ENCODE peak calls at places on chromosomes 2 and 18, in eight cellular contexts. R is HepG2, U is upper lobe of left lung, L is HCT116, N is GM23338, T is Panc1, Y is GM12878, C is K562. S is an unnamed sample.

GRCh38 chr2:197931661-197932312 is 127.4 kb downstream of the PLCL1 start:
- ATAC-seq in C (peak), L (no peak), N (no peak), U (no peak), T (no peak), R (no peak), Y (peak), S (no peak)

GRCh38 chr18:5619381-5619780 is 75.6 kb upstream of the EPB41L3 start:
- ATAC-seq in R (no peak), N (no peak), T (no peak), U (no peak), C (no peak), L (no peak), Y (no peak), S (no peak)

GRCh38 chr2:43158259-43158880 is 68.0 kb downstream of the ZFP36L2 start:
- ATAC-seq in L (peak), T (peak), C (peak), Y (peak), R (peak), N (peak), U (peak), S (peak)

GRCh38 chr2:187783446-187783845 is 229.2 kb upstream of the TFPI start:
- ATAC-seq in T (no peak), C (no peak), L (peak), U (no peak), R (peak), Y (no peak), N (no peak), S (no peak)

GRCh38 chr2:162113771-162114168 is 38.3 kb downstream of the GCG start:
- ATAC-seq in C (no peak), U (no peak), R (peak), N (peak), T (no peak), L (no peak), Y (no peak), S (peak)

GRCh38 chr2:210027608-210028007 is 25.2 kb downstream of the RPE start:
- ATAC-seq in Y (no peak), L (no peak), N (no peak), C (no peak), T (no peak), R (no peak), U (no peak), S (no peak)

GRCh38 chr2:47520825-47521665 is 118.1 kb downstream of the MSH2 start:
- ATAC-seq in T (peak), C (peak), Y (peak), U (no peak), R (no peak), N (peak), L (no peak), S (peak)

GRCh38 chr2:182949572-182950189 is 83.2 kb upstream of the FRZB start:
- ATAC-seq in Y (peak), R (peak), L (peak), T (peak), N (no peak), C (peak), U (no peak), S (no peak)

GRCh38 chr2:53964237-53964952 is 6.4 kb downstream of the PSME4 start:
- ATAC-seq in R (no peak), U (no peak), Y (peak), N (no peak), T (no peak), C (no peak), L (no peak), S (no peak)

GRCh38 chr18:78295271-78295670 is 684.3 kb upstream of the SALL3 start:
- ATAC-seq in C (no peak), L (no peak), N (no peak), Y (no peak), T (no peak), R (no peak), U (no peak), S (no peak)

GRCh38 chr2:178700922-178701342 is 106.3 kb downstream of the TTN start:
- ATAC-seq in C (peak), R (peak), L (peak), Y (peak), N (no peak), U (no peak), T (no peak), S (no peak)

GRCh38 chr2:223762853-223763252 is 74.5 kb downstream of the AP1S3 start:
- ATAC-seq in L (no peak), Y (peak), R (peak), T (no peak), U (peak), N (no peak), C (no peak), S (no peak)

GRCh38 chr2:134927195-134927594 is 8.6 kb downstream of the CCNT2 start:
- ATAC-seq in L (no peak), N (no peak), R (no peak), U (no peak), Y (no peak), C (peak), T (no peak), S (no peak)

GRCh38 chr2:234137400-234138014 is 87.0 kb downstream of the SPP2 start:
- ATAC-seq in C (no peak), T (no peak), L (no peak), Y (no peak), U (no peak), N (no peak), R (no peak), S (no peak)

GRCh38 chr2:128644745-128645256 is 326.1 kb upstream of the HS6ST1 start:
- ATAC-seq in N (peak), U (no peak), Y (no peak), C (no peak), R (peak), L (peak), T (no peak), S (no peak)

GRCh38 chr2:65161551-65162100 is 31.7 kb upstream of the RAB1A start:
- ATAC-seq in N (peak), C (no peak), Y (no peak), U (no peak), R (peak), L (no peak), T (peak), S (no peak)

GRCh38 chr2:28187186-28187585 is 205.5 kb upstream of the FOSL2 start:
- ATAC-seq in C (no peak), Y (no peak), R (no peak), U (no peak), L (no peak), N (no peak), T (no peak), S (no peak)

GRCh38 chr2:173874899-173875247 is 90.3 kb downstream of the SP3 start:
- ATAC-seq in R (no peak), Y (peak), T (no peak), L (no peak), U (no peak), N (no peak), C (no peak), S (no peak)

GRCh38 chr18:47746615-47747014 is 183.8 kb downstream of the SMAD2 start:
- ATAC-seq in C (no peak), N (no peak), L (no peak), Y (no peak), U (no peak), R (no peak), T (no peak), S (no peak)

GRCh38 chr2:68565858-68566257 is 77.5 kb upstream of the PROKR1 start:
- ATAC-seq in C (peak), T (peak), N (no peak), R (peak), Y (no peak), U (no peak), L (peak), S (no peak)

GRCh38 chr2:33115196-33115595 is 168.4 kb downstream of the LTBP1 start:
- ATAC-seq in L (no peak), N (no peak), R (no peak), U (no peak), Y (no peak), T (no peak), C (no peak), S (no peak)

GRCh38 chr2:197914778-197915177 is 110.4 kb downstream of the PLCL1 start:
- ATAC-seq in C (no peak), N (no peak), Y (no peak), U (no peak), L (no peak), R (no peak), T (no peak), S (peak)

GRCh38 chr2:26126091-26126490 is 46.8 kb upstream of the GAREM2 start:
- ATAC-seq in N (no peak), L (no peak), C (no peak), Y (no peak), U (no peak), T (no peak), R (no peak), S (no peak)

GRCh38 chr2:100742884-100743283 is 77.1 kb upstream of the NPAS2 start:
- ATAC-seq in L (no peak), U (no peak), C (no peak), N (no peak), T (peak), Y (no peak), R (peak), S (peak)

GRCh38 chr2:60479226-60480088 is 74.0 kb downstream of the BCL11A start:
- ATAC-seq in U (no peak), C (no peak), R (no peak), L (no peak), Y (no peak), N (no peak), T (no peak), S (no peak)

DNA sequence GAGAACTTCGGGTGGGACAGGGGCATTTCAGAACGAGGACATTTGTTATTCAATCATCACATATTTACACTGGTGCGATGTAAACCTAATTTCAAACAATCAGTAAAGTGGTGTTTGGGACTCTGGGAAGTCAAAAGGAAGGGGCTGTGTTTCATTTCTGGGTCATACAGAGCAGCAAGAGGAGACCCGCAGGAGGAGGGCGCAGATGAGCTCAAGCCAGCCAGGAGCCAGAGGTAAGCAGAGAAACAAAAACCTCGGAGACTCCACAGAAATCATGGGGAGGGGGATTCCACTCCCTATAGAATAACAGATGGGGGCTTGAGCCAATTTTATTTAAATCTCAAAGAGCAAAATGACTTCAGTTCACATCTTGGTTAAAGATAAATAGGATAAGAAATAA is 55.4 kb downstream of the NEB start:
- ATAC-seq in R (no peak), T (no peak), C (peak), N (peak), Y (no peak), U (no peak), L (no peak), S (no peak)
- TF ChIP-seq CTCF in R (no peak), T (no peak), C (no peak), N (peak), Y (no peak), U (no peak), L (no peak), S (no peak)

DNA sequence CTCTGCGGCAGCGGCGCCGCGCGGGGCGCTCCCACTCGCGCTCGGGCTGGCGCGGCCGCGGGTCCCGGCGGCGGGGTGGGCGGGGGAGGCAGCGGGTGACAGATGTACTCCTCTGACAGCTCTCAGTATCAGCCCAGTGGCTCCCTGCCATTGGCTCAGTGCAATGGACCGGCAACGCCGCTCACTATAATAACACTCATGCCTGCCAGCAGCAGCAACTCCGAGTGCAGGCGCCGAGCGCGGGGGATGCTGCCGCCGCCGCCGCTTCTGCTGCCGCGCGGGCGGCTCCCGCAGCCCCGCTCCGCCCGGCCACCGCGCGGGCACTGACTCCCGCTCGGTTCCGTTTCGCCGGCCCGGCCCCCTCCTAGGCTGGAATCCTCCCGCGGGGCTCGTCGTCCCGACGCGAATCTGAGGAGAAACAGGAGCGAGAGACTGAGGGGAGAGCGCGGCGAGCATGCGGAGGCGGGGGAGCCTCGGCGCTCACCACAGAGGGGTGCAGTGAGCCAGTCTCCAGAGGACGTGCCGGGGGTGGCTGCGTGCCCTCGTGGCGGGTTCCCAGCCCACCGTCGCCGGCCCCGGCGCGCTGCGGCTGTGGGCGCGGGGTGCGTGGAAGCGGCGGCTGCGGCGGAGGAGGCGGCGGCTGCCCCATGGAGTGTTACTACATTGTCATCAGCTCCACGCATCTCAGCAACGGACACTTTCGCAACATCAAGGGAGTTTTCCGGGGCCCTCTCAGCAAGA is at the start of gene ZNF804A:
- ATAC-seq in N (peak), C (peak), L (peak), Y (peak), U (peak), R (peak), T (peak), S (peak)
- TF ChIP-seq POLR2AphosphoS5 in N (no peak), C (no peak), L (no peak), Y (no peak), U (no peak), R (no peak), T (no peak), S (no peak)

DNA sequence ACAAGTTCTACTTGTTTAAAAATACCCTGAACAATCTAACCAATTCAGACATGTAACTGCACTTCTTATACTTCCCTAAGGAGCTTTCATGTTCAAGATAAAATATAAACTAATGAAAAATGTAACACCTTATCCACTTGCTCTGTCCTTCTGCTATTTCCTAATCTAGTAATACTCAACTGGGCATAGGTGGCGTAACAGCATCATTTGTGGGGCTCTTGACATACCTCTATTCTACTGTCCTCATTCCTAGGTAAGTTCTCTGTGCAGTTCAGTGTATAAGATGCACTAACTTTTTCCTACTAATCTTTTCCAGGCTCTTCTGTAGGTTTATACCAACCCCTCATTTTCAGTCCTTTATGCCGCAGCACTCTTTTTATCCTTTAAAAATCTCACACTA is 36.7 kb downstream of the PRKD3 start:
- ATAC-seq in U (no peak), T (peak), R (peak), Y (peak), N (peak), C (peak), L (peak), S (no peak)
- TF ChIP-seq CTCF in U (no peak), T (peak), R (peak), Y (peak), N (peak), C (no peak), L (peak), S (no peak)

DNA sequence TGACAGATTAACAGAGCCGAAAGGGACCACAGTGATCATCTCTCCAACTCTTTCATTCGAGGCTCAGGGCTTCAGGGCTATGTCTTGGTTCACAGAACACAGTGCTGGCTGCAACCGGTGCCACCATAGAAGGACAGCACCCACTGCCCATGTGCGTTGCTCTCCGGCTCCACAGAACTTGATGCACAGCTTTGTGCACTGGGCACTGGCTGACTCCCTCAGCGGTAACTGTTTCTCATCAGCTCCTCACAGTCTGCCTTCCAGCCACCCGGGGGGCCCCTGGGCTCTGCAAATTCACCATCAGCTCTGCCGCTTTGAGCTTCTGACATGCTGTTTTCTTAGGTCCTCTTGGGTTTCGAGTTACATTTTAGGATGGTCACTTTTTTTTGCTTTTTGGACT is 124.3 kb upstream of the RAB12 start:
- ATAC-seq in R (no peak), L (no peak), U (no peak), C (no peak), N (no peak), T (no peak), Y (no peak), S (no peak)
- TF ChIP-seq POLR2AphosphoS5 in R (no peak), L (no peak), U (no peak), C (no peak), N (no peak), T (no peak), Y (no peak), S (no peak)

DNA sequence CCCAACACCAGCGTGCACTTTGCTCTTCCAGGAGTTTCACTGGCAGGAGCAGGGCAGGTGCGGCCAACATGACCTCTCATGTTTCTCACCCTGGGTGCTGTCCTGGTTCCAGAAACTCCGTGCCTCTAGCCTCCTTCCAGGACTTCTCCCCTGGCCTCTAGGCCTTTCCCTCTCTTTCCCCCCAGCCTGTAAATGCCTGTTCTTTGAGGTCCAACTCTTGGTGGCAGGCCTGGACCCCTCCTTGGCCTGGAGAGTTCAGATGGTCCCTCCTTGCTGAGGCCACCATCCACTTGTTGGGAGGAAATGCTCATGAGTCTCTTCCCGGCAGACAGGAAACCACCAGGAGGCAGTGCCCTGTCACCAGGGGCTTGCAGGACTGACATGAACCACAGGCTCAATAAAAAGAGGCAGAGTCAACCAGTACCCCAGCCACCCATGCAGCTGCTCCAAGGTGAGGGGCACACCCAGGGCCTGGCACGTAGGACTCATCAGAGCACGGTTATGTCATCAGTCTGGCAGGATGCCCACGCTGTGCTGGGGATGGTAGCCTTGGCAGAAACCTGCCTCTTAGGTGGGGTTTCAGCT is 1.5 kb downstream of the MALL start:
- ATAC-seq in L (peak), C (no peak), T (peak), N (no peak), R (peak), Y (no peak), U (peak), S (no peak)
- TF ChIP-seq CTCF in L (peak), C (no peak), T (peak), N (peak), R (peak), Y (no peak), U (no peak), S (no peak)